ENCODE peak calls at places on chromosome 3, in seven cellular contexts. W, L, C, S, I, Q and O are unnamed samples. For H3K4me1, the result is how much of the 10 kb centered on the place peaks cover.

GRCh38 chr3:100269410-100270217 is 8.8 kb downstream of the TBC1D23 start:
- DNase-seq in Q (no peak), I (peak), C (no peak), L (peak), W (no peak), S (peak), O (peak)

GRCh38 chr3:171976526-171976925 is 62.9 kb upstream of the FNDC3B start:
- DNase-seq in C (no peak), Q (no peak), W (no peak), I (peak), L (peak), S (peak), O (no peak)

GRCh38 chr3:106281231-106281630 is 412.4 kb upstream of the CBLB start:
- DNase-seq in Q (no peak), I (peak), S (peak), W (no peak), C (no peak), L (peak), O (no peak)

GRCh38 chr3:188000361-188000861 is 153.5 kb upstream of the LPP start:
- DNase-seq in L (no peak), C (no peak), W (no peak), I (no peak), Q (no peak), S (no peak), O (no peak)

GRCh38 chr3:146491303-146491702 is 21.9 kb upstream of the PLSCR2 start:
- DNase-seq in W (no peak), L (peak), S (no peak), C (no peak), Q (no peak), I (peak), O (no peak)

GRCh38 chr3:123448503-123449091 is at the start of gene ADCY5:
- DNase-seq in Q (peak), W (no peak), S (no peak), C (no peak), L (no peak), I (peak), O (no peak)

GRCh38 chr3:34312684-34313083 is 514.3 kb downstream of the PDCD6IP start:
- DNase-seq in C (no peak), W (no peak), Q (no peak), I (no peak), L (no peak), S (no peak), O (no peak)

GRCh38 chr3:42660898-42661297 is 7.4 kb downstream of the ZBTB47 start:
- DNase-seq in I (no peak), W (no peak), Q (peak), C (no peak), S (no peak), L (no peak), O (no peak)

GRCh38 chr3:112464264-112464663 is 35.0 kb downstream of the BTLA start:
- DNase-seq in L (no peak), W (no peak), Q (no peak), C (no peak), I (no peak), S (no peak), O (no peak)

GRCh38 chr3:171122212-171122611 is 95.7 kb upstream of the SLC2A2 start:
- DNase-seq in W (no peak), I (no peak), L (no peak), S (no peak), C (no peak), Q (no peak), O (no peak)

GRCh38 chr3:184786271-184787010 is 25.5 kb upstream of the VPS8 start:
- DNase-seq in Q (no peak), C (no peak), I (peak), W (peak), L (peak), S (peak), O (no peak)

GRCh38 chr3:159340877-159341500 is 539.1 kb downstream of the MFSD1 start:
- DNase-seq in S (peak), L (no peak), I (no peak), W (no peak), C (no peak), Q (no peak), O (no peak)

GRCh38 chr3:18438586-18438985 is 13.4 kb upstream of the SATB1 start:
- DNase-seq in S (no peak), C (no peak), L (no peak), W (no peak), I (no peak), Q (no peak), O (no peak)

GRCh38 chr3:49803464-49804140 is 541 bp downstream of the INKA1 start:
- DNase-seq in W (peak), L (peak), C (no peak), S (peak), I (peak), Q (peak), O (peak)

GRCh38 chr3:55156851-55157650 is 229.2 kb upstream of the LRTM1 start:
- DNase-seq in I (no peak), L (no peak), S (no peak), W (no peak), Q (no peak), C (no peak), O (no peak)

GRCh38 chr3:184031187-184031792 is at the start of gene HTR3D:
- DNase-seq in C (no peak), W (no peak), L (no peak), Q (no peak), S (no peak), I (no peak), O (no peak)

GRCh38 chr3:193040836-193041672 is 123.4 kb upstream of the MB21D2 start:
- DNase-seq in C (no peak), L (peak), W (no peak), S (peak), I (peak), Q (no peak), O (peak)

GRCh38 chr3:196227086-196227485 is 10.8 kb downstream of the SLC51A start:
- DNase-seq in S (no peak), I (no peak), W (no peak), L (no peak), C (no peak), Q (no peak), O (no peak)

GRCh38 chr3:63910873-63911272 is 1.3 kb downstream of the SCAANT1 start:
- DNase-seq in W (no peak), I (no peak), S (peak), Q (no peak), C (no peak), L (peak), O (peak)

GRCh38 chr3:143895805-143896204 is 47.5 kb upstream of the SLC9A9 start:
- DNase-seq in W (no peak), S (no peak), L (peak), I (peak), Q (no peak), C (no peak), O (no peak)

GRCh38 chr3:69276884-69277283 is 109.0 kb downstream of the FRMD4B start:
- DNase-seq in S (no peak), W (no peak), L (peak), C (no peak), I (no peak), Q (no peak), O (no peak)

GRCh38 chr3:22231061-22231460 is 480.1 kb upstream of the ZNF385D start:
- DNase-seq in S (no peak), L (peak), Q (no peak), C (no peak), W (no peak), I (no peak), O (no peak)

GRCh38 chr3:149077638-149078037 is 8.7 kb downstream of the HLTF start:
- DNase-seq in Q (no peak), W (no peak), L (peak), I (peak), C (no peak), S (peak), O (no peak)

GRCh38 chr3:45929042-45929679 is 14.1 kb upstream of the CXCR6 start:
- DNase-seq in C (no peak), L (peak), Q (peak), S (no peak), W (no peak), I (peak), O (peak)

GRCh38 chr3:171494457-171495109 is 34.4 kb upstream of the TNIK start:
- DNase-seq in W (no peak), L (no peak), S (no peak), C (no peak), Q (no peak), I (no peak), O (no peak)

GRCh38 chr3:36890261-36890660 is 54.6 kb downstream of the TRANK1 start:
- DNase-seq in S (no peak), Q (no peak), C (no peak), L (no peak), I (no peak), W (no peak), O (no peak)

GRCh38 chr3:53161345-53161819 is 373 bp downstream of the PRKCD start:
- DNase-seq in S (no peak), C (no peak), W (peak), Q (no peak), I (peak), L (no peak), O (no peak)

GRCh38 chr3:157094751-157095480 is 65.0 kb downstream of the CCNL1 start:
- DNase-seq in C (no peak), Q (no peak), I (no peak), S (no peak), L (no peak), W (no peak), O (no peak)

GRCh38 chr3:20511863-20512262 is 325.9 kb upstream of the SGO1 start:
- DNase-seq in S (peak), Q (peak), L (peak), C (no peak), I (peak), W (no peak), O (peak)

GRCh38 chr3:183158552-183159006 is 4.0 kb downstream of the LAMP3 start:
- DNase-seq in S (peak), L (peak), W (no peak), I (peak), Q (no peak), C (no peak), O (no peak)

GRCh38 chr3:138114431-138114918 is 933 bp downstream of the DZIP1L start:
- DNase-seq in Q (peak), W (no peak), L (peak), S (peak), C (no peak), I (peak), O (no peak)

GRCh38 chr3:229262-229661 is 32.7 kb downstream of the CHL1 start:
- DNase-seq in I (no peak), L (no peak), W (no peak), C (no peak), S (no peak), Q (no peak), O (peak)

GRCh38 chr3:64759811-64760210 is 72.0 kb upstream of the ADAMTS9 start:
- DNase-seq in C (no peak), I (no peak), L (no peak), S (no peak), W (no peak), Q (no peak), O (no peak)

GRCh38 chr3:36364260-36364659 is 16.0 kb upstream of the STAC start:
- DNase-seq in W (no peak), S (no peak), C (no peak), L (no peak), Q (no peak), I (no peak), O (no peak)

GRCh38 chr3:57128863-57129602 is 36.1 kb downstream of the IL17RD start:
- DNase-seq in W (no peak), Q (no peak), L (no peak), C (no peak), I (peak), S (no peak), O (no peak)
- H3K4me1 ChIP-seq in W (under half), Q (under half), L (under half), C (under half), I (under half), S (under half), O (under half)

DNA sequence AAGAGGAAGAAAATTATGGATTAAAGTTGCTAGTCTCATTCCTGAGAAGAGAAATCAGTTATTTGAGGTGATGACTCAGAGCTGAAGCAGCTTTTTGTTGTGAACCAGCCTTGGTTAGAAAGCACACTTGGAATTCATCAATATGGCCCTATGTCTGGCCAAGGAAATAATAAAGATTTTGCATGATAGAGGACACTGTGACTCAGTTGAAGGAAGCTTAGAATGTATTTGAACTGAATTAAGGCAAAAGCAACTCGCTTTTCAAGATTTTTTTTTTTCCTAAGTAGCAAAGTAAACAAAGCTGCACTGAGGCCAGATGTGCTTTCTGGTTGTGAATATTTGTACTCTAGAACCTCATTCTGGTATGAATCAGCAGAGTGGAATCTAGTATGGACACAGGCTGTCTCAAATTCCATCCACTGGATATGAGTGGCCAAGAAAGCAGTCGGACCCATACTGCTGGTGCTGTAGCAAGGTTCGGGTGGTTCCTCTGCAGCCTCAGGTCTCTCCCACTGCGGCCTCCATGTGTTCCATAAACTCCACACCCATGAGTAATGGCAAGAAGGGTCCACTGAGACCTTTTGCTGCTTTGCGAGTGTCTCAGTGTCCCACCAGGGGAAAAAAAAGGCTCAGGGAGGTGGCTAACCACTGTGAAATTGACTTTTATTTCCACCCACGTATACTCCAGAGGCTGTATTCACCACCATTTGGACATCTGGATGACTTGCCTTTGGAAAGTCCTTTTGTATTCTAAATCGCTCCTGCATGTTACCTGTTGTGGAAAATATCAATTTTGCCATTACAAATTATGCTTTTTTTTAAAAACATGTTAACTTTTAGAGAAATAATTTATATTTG is 53.1 kb downstream of the TGFBR2 start:
- DNase-seq in W (no peak), L (peak), S (peak), C (no peak), Q (no peak), I (peak), O (peak)
- H3K4me1 ChIP-seq in W (half or more), L (under half), S (half or more), C (half or more), Q (under half), I (half or more), O (under half)

GRCh38 chr3:133463441-133463860 is 63.6 kb downstream of the BFSP2 start:
- DNase-seq in I (no peak), C (no peak), S (no peak), W (no peak), Q (no peak), L (no peak), O (no peak)
- H3K4me1 ChIP-seq in I (under half), C (under half), S (under half), W (under half), Q (under half), L (under half), O (under half)

DNA sequence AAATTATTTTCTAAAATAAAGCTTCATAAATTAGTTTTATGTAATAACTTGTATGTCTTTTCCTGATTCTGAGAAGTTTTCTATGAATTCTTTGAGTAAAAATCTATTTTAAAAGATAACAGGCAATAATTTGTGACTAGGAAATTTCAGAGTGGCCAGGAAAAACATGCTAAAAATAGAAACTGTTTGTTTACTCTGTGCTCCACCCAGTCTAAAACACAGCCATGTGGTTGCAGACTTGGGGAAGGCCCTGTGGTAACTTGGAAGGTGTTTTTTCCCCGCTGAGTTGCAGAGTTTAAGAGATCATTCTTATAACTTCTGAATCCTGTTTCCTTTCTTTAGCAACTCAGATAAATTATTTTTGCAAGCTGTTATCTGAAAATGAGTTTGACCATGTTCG is 21.9 kb downstream of the PLCL2 start:
- DNase-seq in S (peak), Q (no peak), L (peak), C (no peak), W (no peak), I (peak), O (no peak)
- H3K4me1 ChIP-seq in S (under half), Q (under half), L (under half), C (half or more), W (under half), I (under half), O (under half)

GRCh38 chr3:11969986-11970385 is 34.2 kb upstream of the SYN2 start:
- DNase-seq in S (no peak), Q (no peak), L (no peak), I (no peak), C (no peak), W (no peak), O (no peak)

GRCh38 chr3:11964553-11964952 is 39.6 kb upstream of the SYN2 start:
- DNase-seq in Q (no peak), S (no peak), I (no peak), C (no peak), W (no peak), L (no peak), O (no peak)
- H3K4me1 ChIP-seq in Q (under half), S (under half), I (under half), C (under half), W (under half), L (under half), O (under half)

DNA sequence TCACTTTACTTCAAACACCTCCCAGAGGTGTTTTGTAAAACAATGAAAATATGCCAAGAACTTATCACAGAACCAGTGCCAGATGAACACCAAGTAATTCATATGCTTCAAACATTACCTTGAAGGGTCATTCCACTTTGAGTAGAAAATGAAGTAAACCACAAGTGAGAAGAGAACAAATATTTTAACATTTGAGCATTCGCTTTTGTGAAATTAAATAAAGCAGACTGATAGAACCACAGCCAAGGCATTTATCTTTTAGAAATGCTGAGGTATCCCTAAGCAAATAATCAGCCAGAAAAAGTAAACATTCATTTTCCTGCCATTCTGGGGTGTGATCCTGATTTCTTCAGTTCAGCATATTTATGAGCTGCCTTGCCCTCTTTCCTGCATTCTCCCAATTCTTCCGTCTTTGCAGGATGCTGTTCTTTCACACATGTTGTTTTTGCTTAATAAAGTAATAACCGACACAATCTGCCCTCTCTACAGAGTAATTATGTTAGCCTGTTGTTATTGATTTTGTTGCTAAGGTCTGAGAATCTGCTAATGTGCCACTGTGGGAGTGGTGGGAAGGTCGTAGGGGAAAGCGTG is 235.6 kb upstream of the TGFBR2 start:
- DNase-seq in C (no peak), W (no peak), I (peak), Q (no peak), S (peak), L (peak), O (no peak)
- H3K4me1 ChIP-seq in C (under half), W (under half), I (under half), Q (under half), S (under half), L (under half), O (under half)

DNA sequence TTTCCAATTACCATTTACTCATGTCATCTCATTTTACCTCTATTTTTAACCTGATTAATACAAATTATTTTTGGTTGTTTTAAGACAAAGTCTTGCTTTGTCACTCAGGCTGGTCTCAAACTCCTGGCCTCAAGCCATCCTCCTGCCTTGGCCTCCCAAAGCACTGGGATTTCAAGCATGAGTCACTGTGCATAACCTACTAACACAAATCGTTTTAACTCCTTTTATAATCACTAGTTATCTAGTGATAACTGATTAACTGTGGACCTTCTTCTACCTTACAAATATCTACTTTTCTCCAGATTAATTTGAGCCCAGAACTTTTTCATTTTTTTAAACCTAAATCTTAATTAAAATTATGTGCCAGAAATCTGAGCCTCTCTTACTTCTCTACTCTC is 4.6 kb downstream of the ATP13A3 start:
- DNase-seq in S (no peak), L (no peak), I (no peak), C (no peak), W (no peak), Q (no peak), O (no peak)
- H3K4me1 ChIP-seq in S (under half), L (under half), I (half or more), C (under half), W (under half), Q (under half), O (under half)

DNA sequence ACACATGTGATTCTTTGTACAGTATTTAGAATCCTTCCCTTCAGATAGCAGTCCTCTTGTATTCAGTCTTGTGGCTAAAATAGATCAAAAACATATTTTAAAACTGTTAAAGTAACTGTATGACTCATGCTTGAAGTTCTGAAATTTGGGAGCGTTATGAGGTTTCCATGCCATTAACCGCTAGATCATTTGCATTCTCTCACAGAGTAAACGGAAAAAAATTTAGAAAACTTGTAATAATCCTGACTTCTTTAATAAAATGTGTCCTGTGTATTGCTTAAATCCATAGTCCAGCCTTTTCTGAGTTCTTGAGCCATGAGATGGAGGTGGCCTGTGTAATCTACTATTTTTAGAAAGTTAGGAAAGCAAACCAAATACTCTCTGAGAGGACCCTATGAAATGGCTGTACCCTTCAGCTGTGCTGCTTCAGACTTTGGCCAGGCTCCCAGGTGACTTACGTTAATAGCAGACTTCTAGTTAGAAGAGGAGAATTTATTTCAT is 33.8 kb downstream of the MBNL1 start:
- DNase-seq in C (no peak), W (peak), Q (no peak), S (peak), L (peak), I (peak), O (peak)
- H3K4me1 ChIP-seq in C (half or more), W (half or more), Q (under half), S (under half), L (under half), I (half or more), O (under half)